ENCODE peak calls at places on chromosomes 7 and 10, in five cellular contexts. H is left ventricle myocardium inferior, X is endodermal cell, J is IMR-90, L is adrenal gland. Q is an unnamed sample.

GRCh38 chr7:153061913-153062528 is 302.5 kb downstream of the ACTR3B start:
- DNase-seq in X (peak), H (no peak), L (no peak), J (no peak), Q (no peak)

GRCh38 chr10:23280420-23281043 is 64.1 kb downstream of the C10orf67 start:
- DNase-seq in L (no peak), X (peak), J (no peak), H (no peak), Q (peak)

GRCh38 chr7:12210179-12211053 is 678 bp upstream of the TMEM106B start:
- DNase-seq in L (peak), H (peak), X (no peak), J (peak), Q (no peak)

GRCh38 chr10:129445445-129445844 is 21.6 kb upstream of the MGMT start:
- DNase-seq in H (no peak), J (no peak), L (no peak), X (peak), Q (no peak)

GRCh38 chr7:24290004-24290641 is 6.1 kb downstream of the NPY start:
- DNase-seq in X (peak), H (no peak), L (no peak), J (peak), Q (peak)

GRCh38 chr10:3852147-3852904 is 67.3 kb upstream of the KLF6 start:
- DNase-seq in J (peak), X (no peak), L (peak), H (peak), Q (peak)

GRCh38 chr7:56023500-56023899 is 27.7 kb downstream of the PSPH start:
- DNase-seq in X (no peak), J (peak), H (no peak), L (no peak), Q (no peak)

GRCh38 chr10:114571316-114571999 is 86.6 kb downstream of the ABLIM1 start:
- DNase-seq in X (no peak), L (peak), J (no peak), H (no peak), Q (peak)

GRCh38 chr10:92567952-92568600 is 5.8 kb downstream of the IDE start:
- DNase-seq in J (peak), X (no peak), L (no peak), H (no peak), Q (peak)

GRCh38 chr10:31698169-31698890 is 230.3 kb downstream of the ARHGAP12 start:
- DNase-seq in L (no peak), H (peak), X (no peak), J (peak), Q (peak)

GRCh38 chr10:75889051-75889450 is 457.6 kb downstream of the LRMDA start:
- DNase-seq in H (no peak), J (no peak), L (no peak), X (no peak), Q (no peak)

GRCh38 chr7:90657481-90657880 is 61.4 kb downstream of the CDK14 start:
- DNase-seq in X (no peak), J (no peak), H (no peak), L (no peak), Q (no peak)

GRCh38 chr10:32413513-32413912 is 32.4 kb upstream of the CCDC7 start:
- DNase-seq in L (no peak), X (no peak), H (no peak), J (peak), Q (peak)

GRCh38 chr7:1397491-1398327 is 61.6 kb downstream of the MICALL2 start:
- DNase-seq in H (no peak), J (peak), X (no peak), L (no peak), Q (peak)

GRCh38 chr7:25860882-25861228 is 291.1 kb upstream of the NFE2L3 start:
- DNase-seq in X (no peak), L (no peak), H (no peak), J (no peak), Q (no peak)

GRCh38 chr7:27241189-27242045 is 1.2 kb upstream of the EVX1 start:
- DNase-seq in L (no peak), X (peak), J (no peak), H (no peak), Q (no peak)

GRCh38 chr10:10911471-10911921 is 106.2 kb upstream of the CELF2 start:
- DNase-seq in L (peak), J (peak), H (peak), X (peak), Q (peak)

GRCh38 chr7:102223175-102223574 is 63.5 kb upstream of the SH2B2 start:
- DNase-seq in J (peak), L (no peak), X (no peak), H (no peak), Q (no peak)

GRCh38 chr10:131567279-131568162 is 256.0 kb upstream of the TCERG1L start:
- DNase-seq in H (no peak), X (no peak), J (no peak), L (no peak), Q (no peak)

GRCh38 chr10:32952094-32952493 is 5.9 kb downstream of the ITGB1 start:
- DNase-seq in X (no peak), J (no peak), H (no peak), L (no peak), Q (no peak)

GRCh38 chr10:104197364-104197763 is 34.8 kb downstream of the CFAP43 start:
- DNase-seq in L (no peak), J (no peak), X (no peak), H (no peak), Q (peak)

GRCh38 chr7:112449353-112449752 is 907 bp upstream of the IFRD1 start:
- DNase-seq in J (peak), X (no peak), H (no peak), L (peak), Q (peak)

GRCh38 chr10:122643931-122644534 is 55.6 kb downstream of the C10orf120 start:
- DNase-seq in J (no peak), H (no peak), L (no peak), X (peak), Q (no peak)

GRCh38 chr7:128448751-128449300 is 6.9 kb upstream of the HILPDA start:
- DNase-seq in X (no peak), H (no peak), J (no peak), L (no peak), Q (no peak)

GRCh38 chr10:131657318-131657984 is 243.4 kb upstream of the PPP2R2D start:
- DNase-seq in X (peak), L (no peak), J (no peak), H (no peak), Q (no peak)

GRCh38 chr10:75512534-75512933 is 81.1 kb downstream of the LRMDA start:
- DNase-seq in L (no peak), H (no peak), X (peak), J (no peak), Q (no peak)

DNA sequence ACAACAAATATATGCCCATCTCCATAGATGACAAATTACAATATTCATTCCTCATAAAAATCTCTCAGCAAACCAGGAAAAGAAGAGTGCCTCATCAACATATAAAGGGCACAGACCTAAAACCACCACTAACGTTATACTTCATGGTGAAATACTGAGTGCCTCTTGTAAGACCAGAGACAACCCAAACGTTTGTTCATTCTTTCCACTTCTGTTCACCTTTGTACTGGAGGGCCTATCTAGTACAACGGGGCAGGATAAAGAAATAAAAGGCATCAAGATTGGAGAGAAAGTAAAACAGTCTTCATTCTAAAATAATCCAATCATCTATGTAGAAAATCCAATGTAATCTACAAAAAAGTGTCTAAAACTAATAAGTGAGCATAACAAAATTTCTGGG is 79.1 kb downstream of the LARP4B start:
- DNase-seq in H (no peak), L (no peak), X (no peak), J (no peak), Q (no peak)
- H3K4me3 ChIP-seq in H (no peak), L (no peak), X (no peak), J (no peak), Q (no peak)

DNA sequence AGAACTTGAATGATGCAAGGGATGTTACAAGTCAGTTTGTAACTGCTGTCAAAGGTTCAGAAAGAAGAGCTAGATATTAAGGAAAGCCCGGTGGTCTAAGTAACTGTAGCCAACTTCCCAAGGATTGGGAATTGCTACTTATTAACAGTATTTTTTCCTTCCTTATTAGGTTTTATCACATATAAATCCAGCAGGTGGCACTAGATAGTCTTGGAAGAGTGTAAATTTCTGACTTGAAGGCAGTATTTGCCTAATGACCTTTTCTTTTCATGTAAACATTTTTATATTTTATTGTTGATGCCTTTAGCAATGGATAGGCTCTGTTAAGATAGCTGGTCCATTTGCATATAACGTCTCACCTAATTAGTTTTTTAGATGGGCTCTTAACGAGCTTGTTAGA is 51.2 kb downstream of the ANLN start:
- DNase-seq in L (no peak), X (no peak), J (peak), H (no peak), Q (peak)
- TF ChIP-seq CTCF in L (peak), X (peak), J (peak), H (peak), Q (no peak)

DNA sequence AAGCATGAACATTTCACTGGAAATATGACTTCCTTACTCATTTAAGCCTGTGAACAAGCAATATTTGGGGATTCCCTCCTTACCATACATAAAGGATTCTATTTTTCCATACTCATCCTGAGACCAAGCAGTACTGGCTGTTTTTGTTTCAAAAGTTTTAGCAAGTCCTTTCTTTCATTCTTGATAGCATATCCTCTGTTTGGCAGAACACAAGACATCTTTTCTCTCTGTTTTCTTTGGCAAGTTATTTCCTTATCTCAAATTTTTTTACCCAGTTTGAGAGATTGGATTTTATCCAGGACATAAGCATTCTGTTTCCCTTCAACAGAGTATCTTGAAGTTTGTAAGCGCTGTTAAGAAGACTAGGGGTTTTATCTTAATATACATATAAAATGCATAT is 3.0 kb upstream of the WASL start:
- DNase-seq in J (peak), X (no peak), L (no peak), H (no peak), Q (peak)
- H3K4me3 ChIP-seq in J (no peak), X (peak), L (no peak), H (no peak), Q (no peak)

GRCh38 chr7:130379551-130380120 is 658 bp upstream of the CPA1 start:
- DNase-seq in H (no peak), J (no peak), L (peak), X (peak), Q (no peak)

GRCh38 chr7:130383187-130383980 is 3.1 kb downstream of the CPA1 start:
- DNase-seq in J (no peak), H (no peak), L (no peak), X (peak), Q (no peak)

GRCh38 chr7:130380121-130380860 is at the start of gene CPA1:
- DNase-seq in H (no peak), L (peak), X (peak), J (no peak), Q (no peak)

GRCh38 chr7:130380861-130381455 is 664 bp downstream of the CPA1 start:
- DNase-seq in J (no peak), L (no peak), X (peak), H (no peak), Q (no peak)

DNA sequence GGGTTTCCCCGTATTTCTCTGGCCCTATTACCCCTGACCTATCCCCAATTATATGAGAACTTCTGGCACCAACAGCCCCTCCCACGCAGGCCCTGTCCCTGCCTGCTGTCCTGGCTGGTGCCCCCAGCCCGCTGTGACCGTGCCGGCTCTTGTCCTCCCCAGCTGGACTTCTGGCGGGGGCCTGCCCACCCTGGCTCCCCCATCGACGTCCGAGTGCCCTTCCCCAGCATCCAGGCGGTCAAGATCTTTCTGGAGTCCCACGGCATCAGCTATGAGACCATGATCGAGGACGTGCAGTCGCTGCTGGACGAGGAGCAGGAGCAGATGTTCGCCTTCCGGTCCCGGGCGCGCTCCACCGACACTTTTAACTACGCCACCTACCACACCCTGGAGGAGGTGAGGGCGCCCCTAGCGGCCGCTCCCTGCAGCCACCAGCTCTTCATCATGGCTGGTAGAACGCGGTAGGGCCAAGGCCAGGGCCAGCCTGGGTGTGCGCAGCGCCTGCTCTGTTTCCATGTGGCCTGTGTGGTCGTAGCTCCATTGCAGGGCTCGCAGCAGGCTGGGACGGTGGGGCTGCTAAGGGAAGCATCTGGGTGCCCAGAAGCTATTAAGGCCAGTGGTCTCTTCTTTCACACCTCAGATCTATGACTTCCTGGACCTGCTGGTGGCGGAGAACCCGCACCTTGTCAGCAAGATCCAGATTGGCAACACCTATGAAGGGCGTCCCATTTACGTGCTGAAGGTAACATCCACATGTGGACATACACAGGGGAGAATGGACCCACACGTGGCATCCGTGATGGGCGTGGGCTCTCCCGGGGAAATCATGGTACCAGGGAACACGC is 1.4 kb downstream of the CPA1 start:
- DNase-seq in H (no peak), X (peak), L (no peak), J (no peak), Q (no peak)
- TF ChIP-seq CTCF in H (peak), X (peak), L (no peak), J (no peak), Q (peak)

Q was measured in choroid plexus epithelial cell.